ENCODE peak calls at places on chromosomes 6 and 20, in nine cellular contexts. M is body of pancreas, E is adrenal gland, B is H1, W is endothelial cell of umbilical vein, X is spleen, V is esophagus muscularis mucosa, Y is A549, C is HCT116. L is an unnamed sample.

GRCh38 chr6:110357696-110358535 is at the start of gene METTL24:
- DNase-seq in C (no peak), B (peak), M (peak), V (peak), Y (peak), X (no peak), E (no peak), W (no peak), L (peak)

GRCh38 chr6:168134399-168135201 is 55.6 kb upstream of the FRMD1 start:
- DNase-seq in C (no peak), Y (no peak), V (peak), M (no peak), E (no peak), B (no peak), W (no peak), X (peak), L (no peak)

GRCh38 chr20:37538003-37538402 is 10.3 kb upstream of the BLCAP start:
- DNase-seq in W (no peak), E (peak), B (no peak), Y (no peak), V (no peak), C (no peak), M (no peak), X (peak), L (no peak)

GRCh38 chr6:151577257-151577656 is 83.4 kb downstream of the CCDC170 start:
- DNase-seq in M (no peak), Y (no peak), W (no peak), V (no peak), B (no peak), C (no peak), X (no peak), E (no peak), L (no peak)

GRCh38 chr6:37994238-37994637 is 174.7 kb downstream of the ZFAND3 start:
- DNase-seq in Y (no peak), C (no peak), B (no peak), W (peak), M (no peak), X (no peak), E (no peak), V (no peak), L (no peak)

GRCh38 chr6:42199106-42199981 is 4.6 kb upstream of the GUCA1B start:
- DNase-seq in X (no peak), V (no peak), C (no peak), M (no peak), E (no peak), W (no peak), Y (no peak), B (no peak), L (no peak)

GRCh38 chr20:1900321-1900791 is 5.1 kb downstream of the SIRPA start:
- DNase-seq in M (peak), W (peak), V (no peak), E (peak), B (peak), Y (peak), X (no peak), C (peak), L (no peak)

GRCh38 chr6:75748743-75749538 is at the start of gene MYO6:
- DNase-seq in E (peak), M (peak), Y (peak), B (peak), W (peak), C (no peak), X (peak), V (no peak), L (peak)

GRCh38 chr20:61895016-61895415 is 170.7 kb downstream of the TAF4 start:
- DNase-seq in Y (no peak), W (no peak), M (no peak), V (no peak), E (no peak), C (no peak), X (peak), B (no peak), L (no peak)

GRCh38 chr20:19981091-19981490 is 36.1 kb upstream of the NAA20 start:
- DNase-seq in C (peak), M (no peak), X (no peak), W (peak), Y (no peak), V (no peak), E (peak), B (no peak), L (no peak)

GRCh38 chr6:166612471-166612881 is 14.6 kb downstream of the RPS6KA2 start:
- DNase-seq in E (no peak), B (no peak), W (no peak), Y (no peak), M (no peak), C (no peak), V (no peak), X (no peak), L (no peak)

GRCh38 chr20:10728873-10729670 is 55.3 kb upstream of the JAG1 start:
- DNase-seq in V (no peak), E (no peak), X (no peak), Y (no peak), M (no peak), W (peak), C (no peak), B (no peak), L (no peak)

GRCh38 chr20:62979310-62979709 is 26.8 kb downstream of the SLC17A9 start:
- DNase-seq in W (no peak), C (no peak), X (no peak), B (no peak), M (no peak), E (no peak), Y (no peak), V (no peak), L (no peak)

GRCh38 chr6:88238065-88238464 is 71.9 kb upstream of the CNR1 start:
- DNase-seq in C (peak), B (peak), Y (no peak), W (peak), M (no peak), X (no peak), V (no peak), E (no peak), L (peak)

GRCh38 chr20:31602779-31603441 is 2.2 kb upstream of the ID1 start:
- DNase-seq in M (no peak), W (peak), B (no peak), Y (peak), X (no peak), V (no peak), E (no peak), C (peak), L (no peak)

GRCh38 chr6:142737368-142738060 is 207.5 kb downstream of the HIVEP2 start:
- DNase-seq in C (peak), W (peak), Y (no peak), M (no peak), V (no peak), E (no peak), B (no peak), X (no peak), L (no peak)

GRCh38 chr20:49282584-49283171 is 4.8 kb upstream of the ZNFX1 start:
- DNase-seq in C (no peak), E (no peak), X (no peak), W (no peak), B (no peak), V (no peak), M (no peak), Y (no peak), L (no peak)

GRCh38 chr20:49283703-49284625 is 6.1 kb upstream of the ZNFX1 start:
- DNase-seq in X (no peak), V (no peak), M (no peak), C (no peak), E (no peak), W (no peak), B (no peak), Y (no peak), L (no peak)

GRCh38 chr20:49284818-49285217 is 7.0 kb upstream of the ZNFX1 start:
- DNase-seq in M (no peak), E (no peak), Y (no peak), C (no peak), V (no peak), X (no peak), W (no peak), B (no peak), L (no peak)

GRCh38 chr20:49281913-49282467 is 4.1 kb upstream of the ZNFX1 start:
- DNase-seq in W (no peak), M (no peak), V (no peak), C (no peak), X (no peak), B (no peak), Y (no peak), E (no peak), L (no peak)

DNA sequence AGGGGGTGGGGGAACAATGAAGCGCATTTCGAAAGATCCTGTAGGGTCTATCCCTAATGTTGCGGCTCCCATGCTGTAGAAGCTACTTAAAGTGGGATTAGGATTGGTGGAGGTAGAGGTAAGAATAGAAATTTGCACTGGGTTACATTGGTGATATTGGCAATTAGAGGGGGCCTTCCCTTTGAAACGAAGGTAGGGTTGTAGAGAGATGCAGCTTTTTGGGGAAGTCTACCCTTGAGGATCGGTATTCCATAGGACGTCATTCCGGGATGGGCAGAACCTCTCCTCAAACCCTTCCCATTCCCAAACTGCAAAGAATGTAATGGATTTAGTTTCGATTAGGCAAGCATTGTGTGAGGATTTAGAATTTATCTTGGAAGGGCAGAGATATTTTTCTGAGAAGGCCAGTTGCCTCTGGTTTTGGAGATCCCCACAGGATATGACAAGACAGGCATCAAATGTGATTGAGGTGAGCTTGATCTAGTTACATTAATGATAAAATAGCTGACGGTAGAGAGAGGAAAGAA is 5.4 kb upstream of the ZNFX1 start:
- DNase-seq in W (no peak), Y (no peak), B (no peak), M (no peak), C (no peak), X (no peak), E (no peak), V (no peak), L (no peak)
- TF ChIP-seq POLR2A in W (peak), Y (no peak), B (no peak), M (no peak), C (no peak), X (no peak), E (no peak), V (no peak), L (peak)

DNA sequence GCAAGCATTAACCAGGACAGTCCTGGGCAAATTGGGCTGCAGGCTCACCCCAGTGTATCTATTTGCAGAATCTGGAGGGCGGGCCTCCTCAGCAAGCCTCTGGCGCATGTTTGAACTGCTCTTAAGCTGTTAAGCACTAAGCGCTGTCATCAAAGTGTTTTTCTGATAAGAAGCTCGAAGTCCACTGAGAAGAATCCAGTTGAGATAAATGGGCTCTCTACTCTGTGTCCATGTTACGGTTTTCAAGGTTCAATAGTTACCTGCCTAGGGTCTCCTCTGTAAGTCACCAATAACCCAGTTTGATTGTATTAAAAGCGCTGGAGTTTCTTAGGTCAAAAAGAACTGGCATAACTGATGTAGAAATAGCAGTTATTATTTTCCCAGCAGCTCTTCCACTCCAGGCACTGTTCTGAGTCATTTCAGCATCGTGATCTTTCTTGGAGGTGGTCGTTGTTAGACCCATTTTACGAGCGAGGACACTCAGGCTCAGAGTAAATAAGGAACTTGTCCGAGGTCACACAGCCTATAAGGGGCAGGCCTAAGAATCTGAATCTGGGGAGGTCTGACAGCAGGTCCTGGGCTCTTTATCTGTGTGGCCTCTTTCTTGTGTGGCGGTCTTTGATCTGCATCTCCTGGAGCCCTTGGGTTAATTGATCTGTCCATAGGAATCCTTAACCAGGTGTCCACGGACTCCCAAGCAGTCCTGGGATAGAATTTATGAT is 207.4 kb upstream of the ZNF217 start:
- DNase-seq in V (no peak), B (no peak), E (no peak), X (no peak), W (no peak), Y (no peak), M (no peak), C (no peak), L (no peak)
- TF ChIP-seq POLR2A in V (no peak), B (no peak), E (no peak), X (no peak), W (no peak), Y (no peak), M (no peak), C (no peak), L (no peak)

GRCh38 chr6:10578718-10579117 is 57.6 kb downstream of the GCNT2 start:
- DNase-seq in V (no peak), Y (no peak), M (no peak), X (no peak), B (no peak), C (no peak), E (no peak), W (no peak), L (no peak)
- TF ChIP-seq POLR2A in V (no peak), Y (no peak), M (no peak), X (no peak), B (no peak), C (no peak), E (no peak), W (no peak), L (no peak)

DNA sequence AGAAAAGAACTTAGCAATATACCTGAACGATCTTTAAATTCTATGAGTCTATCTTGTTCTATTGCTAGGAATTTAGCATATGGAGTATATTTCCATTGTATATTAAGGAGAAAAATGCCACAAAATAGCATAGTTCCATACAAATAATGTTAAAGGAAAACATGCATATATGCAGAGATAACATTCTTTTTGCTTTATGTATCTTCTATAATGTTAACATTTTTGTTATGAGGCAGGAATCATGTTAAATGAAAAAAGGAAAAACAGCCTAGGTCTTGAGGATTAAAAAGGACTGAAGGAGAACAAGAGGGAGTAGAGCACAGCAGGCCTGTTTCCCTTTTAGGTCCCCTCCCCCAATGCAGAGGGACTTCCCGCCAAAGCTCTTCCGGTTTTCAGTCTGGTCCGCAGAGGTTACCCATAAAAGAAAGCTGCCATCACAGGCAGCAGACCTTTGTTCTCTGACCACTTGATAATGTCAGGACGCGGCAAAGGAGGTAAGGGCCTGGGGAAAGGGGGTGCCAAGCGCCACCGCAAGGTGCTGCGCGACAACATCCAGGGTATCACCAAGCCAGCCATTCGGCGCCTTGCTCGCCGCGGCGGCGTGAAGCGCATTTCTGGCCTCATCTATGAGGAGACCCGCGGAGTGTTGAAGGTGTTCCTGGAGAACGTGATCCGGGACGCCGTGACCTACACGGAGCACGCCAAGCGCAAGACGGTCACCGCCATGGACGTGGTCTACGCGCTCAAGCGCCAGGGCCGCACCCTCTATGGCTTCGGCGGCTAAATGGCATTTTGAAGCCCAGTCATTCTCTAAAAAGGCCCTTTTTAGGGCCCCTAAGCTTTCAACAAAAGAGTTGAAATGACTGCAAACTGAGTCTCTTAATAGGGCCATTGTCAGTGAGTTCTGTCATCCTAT is 108.4 kb upstream of the PRSS16 start:
- DNase-seq in V (no peak), C (no peak), Y (no peak), E (peak), W (peak), M (no peak), B (peak), X (peak), L (no peak)
- TF ChIP-seq POLR2A in V (no peak), C (no peak), Y (peak), E (no peak), W (peak), M (peak), B (peak), X (peak), L (peak)